ENCODE peak calls at places on chromosome 22, in seven cellular contexts. S is fibroblast of lung, P is sciatic nerve, I is HT1080, U is HS-5, V is germinal center, F is astrocyte of the cerebellum. Y is an unnamed sample.

GRCh38 chr22:46592390-46592872 is 27.8 kb upstream of the GRAMD4 start:
- DNase-seq in S (peak), P (peak), I (peak), U (peak), V (peak), F (peak), Y (no peak)

GRCh38 chr22:43890901-43891331 is 897 bp downstream of the PNPLA5 start:
- DNase-seq in S (peak), P (peak), I (no peak), U (no peak), V (no peak), F (no peak), Y (no peak)

GRCh38 chr22:32725369-32725988 is 76.0 kb upstream of the TIMP3 start:
- DNase-seq in S (no peak), P (no peak), I (no peak), U (no peak), V (no peak), F (no peak), Y (no peak)

GRCh38 chr22:43622886-43623285 is 189.2 kb downstream of the EFCAB6 start:
- DNase-seq in S (no peak), P (no peak), I (peak), U (peak), V (no peak), F (no peak), Y (no peak)

GRCh38 chr22:49580024-49580423 is 247.6 kb downstream of the BRD1 start:
- DNase-seq in S (no peak), P (no peak), I (no peak), U (no peak), V (no peak), F (no peak), Y (no peak)

GRCh38 chr22:46851941-46852340 is 89.5 kb downstream of the TBC1D22A start:
- DNase-seq in S (no peak), P (no peak), I (no peak), U (no peak), V (no peak), F (no peak), Y (no peak)

GRCh38 chr22:43449205-43449830 is 37.5 kb downstream of the MPPED1 start:
- DNase-seq in S (no peak), P (peak), I (no peak), U (no peak), V (no peak), F (no peak), Y (peak)

GRCh38 chr22:38766076-38766777 is 10.4 kb upstream of the SUN2 start:
- DNase-seq in S (peak), P (no peak), I (peak), U (no peak), V (peak), F (no peak), Y (peak)

GRCh38 chr22:25386538-25386884 is 167.1 kb downstream of the CRYBB2 start:
- DNase-seq in S (no peak), P (no peak), I (no peak), U (no peak), V (no peak), F (no peak), Y (no peak)

GRCh38 chr22:38075105-38075825 is 8.7 kb downstream of the SLC16A8 start:
- DNase-seq in S (no peak), P (no peak), I (no peak), U (no peak), V (no peak), F (no peak), Y (no peak)

GRCh38 chr22:18110194-18110943 is at the start of gene TUBA8:
- DNase-seq in S (peak), P (no peak), I (no peak), U (no peak), V (peak), F (no peak), Y (peak)

GRCh38 chr22:46308283-46308988 is 11.8 kb downstream of the GTSE1 start:
- DNase-seq in S (no peak), P (no peak), I (no peak), U (no peak), V (no peak), F (no peak), Y (no peak)

GRCh38 chr22:22520020-22520656 is at the start of gene ZNF280A:
- DNase-seq in S (no peak), P (no peak), I (peak), U (no peak), V (no peak), F (no peak), Y (no peak)

GRCh38 chr22:32202539-32203180 is 2.2 kb downstream of the RFPL2 start:
- DNase-seq in S (peak), P (no peak), I (peak), U (no peak), V (peak), F (peak), Y (no peak)

GRCh38 chr22:50067244-50067643 is 9.1 kb upstream of the TTLL8 start:
- DNase-seq in S (no peak), P (no peak), I (no peak), U (no peak), V (no peak), F (no peak), Y (no peak)

GRCh38 chr22:40410731-40411505 is 40.5 kb downstream of the SGSM3 start:
- DNase-seq in S (no peak), P (peak), I (no peak), U (no peak), V (no peak), F (no peak), Y (no peak)

GRCh38 chr22:37187891-37188761 is at the start of gene C1QTNF6:
- DNase-seq in S (peak), P (peak), I (peak), U (no peak), V (no peak), F (no peak), Y (no peak)

GRCh38 chr22:28977481-28977971 is 84.1 kb downstream of the C22orf31 start:
- DNase-seq in S (peak), P (no peak), I (peak), U (no peak), V (no peak), F (no peak), Y (no peak)

GRCh38 chr22:33321466-33321865 is 263.3 kb upstream of the SYN3 start:
- DNase-seq in S (no peak), P (no peak), I (no peak), U (no peak), V (no peak), F (no peak), Y (no peak)

GRCh38 chr22:17102297-17102667 is 17.5 kb downstream of the IL17RA start:
- DNase-seq in S (no peak), P (no peak), I (no peak), U (no peak), V (no peak), F (no peak), Y (no peak)

GRCh38 chr22:41779889-41780505 is 20.5 kb upstream of the CCDC134 start:
- DNase-seq in S (no peak), P (no peak), I (no peak), U (no peak), V (no peak), F (no peak), Y (no peak)

GRCh38 chr22:50247748-50248147 is 2.9 kb upstream of the TUBGCP6 start:
- DNase-seq in S (peak), P (no peak), I (no peak), U (no peak), V (peak), F (no peak), Y (peak)

GRCh38 chr22:49660321-49660720 is 167.4 kb downstream of the BRD1 start:
- DNase-seq in S (no peak), P (peak), I (no peak), U (no peak), V (no peak), F (no peak), Y (no peak)

GRCh38 chr22:30763815-30764686 is 69.4 kb downstream of the OSBP2 start:
- DNase-seq in S (peak), P (no peak), I (peak), U (no peak), V (peak), F (peak), Y (peak)

GRCh38 chr22:48950151-48950915 is 877.3 kb downstream of the BRD1 start:
- DNase-seq in S (no peak), P (peak), I (no peak), U (no peak), V (no peak), F (no peak), Y (no peak)

GRCh38 chr22:42151924-42152635 is 21.5 kb upstream of the CYP2D6 start:
- DNase-seq in S (no peak), P (no peak), I (no peak), U (no peak), V (no peak), F (no peak), Y (no peak)

GRCh38 chr22:35467788-35468187 is 67.8 kb downstream of the MCM5 start:
- DNase-seq in S (peak), P (peak), I (no peak), U (no peak), V (no peak), F (no peak), Y (no peak)

GRCh38 chr22:38707346-38707745 is 1.6 kb downstream of the GTPBP1 start:
- DNase-seq in S (peak), P (no peak), I (peak), U (no peak), V (no peak), F (no peak), Y (no peak)

GRCh38 chr22:50276143-50276542 is 6.0 kb upstream of the MAPK11 start:
- DNase-seq in S (peak), P (peak), I (no peak), U (no peak), V (peak), F (no peak), Y (no peak)

GRCh38 chr22:29217827-29218757 is 12.4 kb downstream of the EMID1 start:
- DNase-seq in S (no peak), P (no peak), I (no peak), U (no peak), V (no peak), F (no peak), Y (no peak)

GRCh38 chr22:43159484-43160178 is 8.3 kb downstream of the TSPO start:
- DNase-seq in S (no peak), P (no peak), I (no peak), U (no peak), V (no peak), F (no peak), Y (no peak)

GRCh38 chr22:42208362-42208761 is 62.1 kb downstream of the TCF20 start:
- DNase-seq in S (no peak), P (no peak), I (no peak), U (no peak), V (no peak), F (no peak), Y (no peak)

GRCh38 chr22:23074451-23074850 is 4.1 kb downstream of the GNAZ start:
- DNase-seq in S (no peak), P (no peak), I (no peak), U (no peak), V (no peak), F (no peak), Y (no peak)

GRCh38 chr22:42967933-42968332 is 47.0 kb downstream of the PACSIN2 start:
- DNase-seq in S (no peak), P (peak), I (no peak), U (no peak), V (peak), F (no peak), Y (no peak)

GRCh38 chr22:35409783-35410662 is 10.1 kb downstream of the MCM5 start:
- DNase-seq in S (no peak), P (no peak), I (no peak), U (no peak), V (peak), F (no peak), Y (no peak)